ENCODE peak calls at places on chromosomes 13 and 19, in five cellular contexts. Z is NCI-H748 treated with DMSO at 0.1 percent for 48 hours; W is frontal cortex; E is neural crest cell; S is stimulated activated naive B cell treated with anti-CD40 and anti-IgM and Interleukin-4, amounts not matched to agents 10 μg/mL and 1 μg/mL and 100 μg/mL, for 72 hours. I is an unnamed sample.

GRCh38 chr13:40456397-40456958 is 210.0 kb downstream of the FOXO1 start:
- DNase-seq in S (no peak), E (no peak), W (no peak), Z (no peak), I (no peak)

GRCh38 chr19:42185281-42185680 is 32.2 kb downstream of the DEDD2 start:
- DNase-seq in W (no peak), S (no peak), Z (no peak), E (no peak), I (peak)

GRCh38 chr19:42683917-42684513 is 56.3 kb downstream of the PSG3 start:
- DNase-seq in Z (peak), E (peak), W (no peak), S (no peak), I (peak)

GRCh38 chr13:48492123-48493075 is 40.5 kb downstream of the RCBTB2 start:
- DNase-seq in W (no peak), E (no peak), Z (no peak), S (peak), I (peak)

GRCh38 chr19:30116984-30117555 is 175.0 kb downstream of the URI1 start:
- DNase-seq in S (no peak), W (no peak), E (no peak), Z (no peak), I (no peak)

GRCh38 chr13:98055623-98056022 is 87.3 kb upstream of the FARP1 start:
- DNase-seq in E (no peak), S (no peak), W (no peak), Z (no peak), I (no peak)

GRCh38 chr19:45498411-45499195 is at the start of gene PPM1N:
- DNase-seq in W (peak), Z (no peak), E (peak), S (no peak), I (peak)

GRCh38 chr19:35077411-35078223 is 36.1 kb downstream of the HPN start:
- DNase-seq in E (no peak), Z (no peak), S (no peak), W (no peak), I (no peak)

GRCh38 chr19:8610041-8610927 is at the start of gene ADAMTS10:
- DNase-seq in E (peak), W (peak), S (no peak), Z (no peak), I (peak)

GRCh38 chr19:23547816-23548430 is 139.1 kb downstream of the ZNF675 start:
- DNase-seq in Z (no peak), S (no peak), E (no peak), W (no peak), I (no peak)

GRCh38 chr19:56476671-56477428 is at the start of gene ZNF667:
- DNase-seq in Z (no peak), E (no peak), S (peak), W (peak), I (no peak)

GRCh38 chr13:110748271-110748670 is 34.8 kb downstream of the ING1 start:
- DNase-seq in S (no peak), E (no peak), Z (no peak), W (no peak), I (no peak)

GRCh38 chr13:30906411-30906990 is 430 bp downstream of the MEDAG start:
- DNase-seq in Z (peak), W (no peak), S (no peak), E (peak), I (no peak)

GRCh38 chr13:98965325-98965724 is 12.5 kb downstream of the DOCK9 start:
- DNase-seq in Z (peak), S (no peak), W (no peak), E (no peak), I (no peak)

GRCh38 chr13:113742000-113742441 is 17.0 kb upstream of the TMEM255B start:
- DNase-seq in S (no peak), E (no peak), Z (peak), W (no peak), I (peak)

GRCh38 chr19:18883530-18884304 is 12.2 kb downstream of the CERS1 start:
- DNase-seq in W (no peak), Z (no peak), E (no peak), S (no peak), I (no peak)